ENCODE peak calls at places on chromosomes 4 and X, in five cellular contexts. X is choroid plexus epithelial cell, H is heart left ventricle, A is mammary epithelial cell, S is neural progenitor cell. W is an unnamed sample.

GRCh38 chrX:78979789-78980464 is 34.7 kb downstream of the P2RY10 start:
- DNase-seq in S (no peak), X (peak), A (no peak), H (no peak), W (no peak)

GRCh38 chrX:38959736-38960534 is 158.7 kb downstream of the MID1IP1 start:
- DNase-seq in X (peak), H (no peak), A (no peak), S (no peak), W (no peak)

GRCh38 chr4:83708500-83709175 is 172.7 kb downstream of the GPAT3 start:
- DNase-seq in A (no peak), S (peak), X (no peak), H (no peak), W (no peak)

GRCh38 chrX:40887476-40887875 is 152.1 kb upstream of the MED14 start:
- DNase-seq in A (no peak), H (no peak), X (no peak), S (no peak), W (no peak)

GRCh38 chr4:55880652-55881280 is 27.3 kb downstream of the EXOC1 start:
- DNase-seq in A (no peak), X (no peak), H (no peak), S (no peak), W (peak)

GRCh38 chrX:53403535-53403934 is 18.9 kb downstream of the SMC1A start:
- DNase-seq in A (no peak), X (no peak), S (no peak), H (no peak), W (no peak)

GRCh38 chrX:20459410-20460350 is 193.0 kb upstream of the RPS6KA3 start:
- DNase-seq in A (no peak), X (no peak), S (no peak), H (no peak), W (no peak)

GRCh38 chr4:67288964-67289363 is 256.3 kb downstream of the CENPC start:
- DNase-seq in H (no peak), A (no peak), X (peak), S (peak), W (peak)

GRCh38 chr4:147793973-147794690 is 62.2 kb downstream of the ARHGAP10 start:
- DNase-seq in H (no peak), S (no peak), A (no peak), X (peak), W (peak)

GRCh38 chr4:112546476-112546875 is 30.5 kb upstream of the NEUROG2 start:
- DNase-seq in A (no peak), H (no peak), X (no peak), S (peak), W (no peak)

GRCh38 chr4:152235718-152236117 is 300.2 kb downstream of the FBXW7 start:
- DNase-seq in H (no peak), X (no peak), S (no peak), A (no peak), W (no peak)

GRCh38 chr4:124936427-124936826 is 223.9 kb upstream of the ANKRD50 start:
- DNase-seq in S (no peak), A (no peak), H (peak), X (peak), W (no peak)

GRCh38 chr4:175369087-175369486 is 443.0 kb downstream of the GPM6A start:
- DNase-seq in H (no peak), S (no peak), A (peak), X (peak), W (peak)

GRCh38 chrX:42128587-42128986 is 205.2 kb upstream of the CASK start:
- DNase-seq in H (no peak), S (no peak), A (no peak), X (no peak), W (no peak)

GRCh38 chr4:139734201-139734874 is 68.7 kb downstream of the MGST2 start:
- DNase-seq in A (peak), S (peak), H (no peak), X (peak), W (peak)

GRCh38 chrX:154458954-154459829 is 1.1 kb downstream of the PLXNA3 start:
- DNase-seq in A (no peak), H (peak), X (no peak), S (peak), W (peak)

GRCh38 chr4:142095886-142096605 is 459.7 kb downstream of the IL15 start:
- DNase-seq in H (no peak), A (peak), X (peak), S (no peak), W (peak)

GRCh38 chr4:8379281-8379680 is 61.2 kb downstream of the ACOX3 start:
- DNase-seq in S (no peak), H (no peak), X (no peak), A (no peak), W (no peak)

GRCh38 chrX:65932173-65933084 is 107.5 kb downstream of the VSIG4 start:
- DNase-seq in H (peak), A (peak), S (peak), X (no peak), W (peak)

GRCh38 chr4:173057442-173057841 is 111.2 kb upstream of the GALNT7 start:
- DNase-seq in A (no peak), S (no peak), X (no peak), H (no peak), W (peak)

GRCh38 chrX:27583976-27584375 is 6.2 kb upstream of the DCAF8L2 start:
- DNase-seq in S (no peak), X (peak), H (no peak), A (peak), W (peak)

DNA sequence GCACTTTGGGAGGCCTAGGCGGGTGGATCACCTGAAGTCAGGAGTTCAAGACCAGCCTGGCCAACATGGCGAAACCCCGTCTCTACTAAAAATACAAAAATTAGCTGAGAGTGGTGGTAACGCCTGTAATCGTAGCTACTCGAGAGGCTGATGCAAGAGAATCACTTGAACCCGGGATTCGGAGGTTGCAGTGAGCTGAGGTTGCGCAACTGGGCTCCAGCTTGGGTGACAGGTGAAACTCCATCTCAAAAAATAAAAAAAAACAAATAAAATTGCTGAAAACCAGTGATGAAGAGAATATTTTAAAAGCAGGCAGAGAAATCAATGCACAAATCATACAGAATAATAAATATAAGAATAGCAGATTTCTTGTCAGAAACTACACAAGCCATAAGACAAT is 129.3 kb downstream of the SLIT2 start:
- DNase-seq in X (no peak), A (no peak), S (no peak), H (no peak), W (no peak)
- H3K4me3 ChIP-seq in X (no peak), A (no peak), S (no peak), H (no peak), W (no peak)

GRCh38 chr4:61200195-61200990 is at the start of gene ADGRL3:
- DNase-seq in A (peak), S (peak), H (peak), X (peak), W (peak)
- H3K4me3 ChIP-seq in A (peak), S (peak), H (peak), X (peak), W (peak)

GRCh38 chr4:2363951-2364653 is 54.3 kb downstream of the ZFYVE28 start:
- DNase-seq in X (no peak), A (no peak), S (no peak), H (no peak), W (no peak)
- H3K4me3 ChIP-seq in X (peak), A (peak), S (no peak), H (peak), W (peak)

GRCh38 chr4:39820186-39820585 is 122.2 kb downstream of the UBE2K start:
- DNase-seq in S (peak), A (no peak), H (no peak), X (no peak), W (no peak)

GRCh38 chr4:39825741-39826231 is 127.8 kb downstream of the UBE2K start:
- DNase-seq in H (no peak), S (no peak), A (no peak), X (peak), W (peak)

GRCh38 chr4:39823193-39823592 is 125.3 kb downstream of the UBE2K start:
- DNase-seq in H (no peak), A (no peak), S (no peak), X (peak), W (no peak)

GRCh38 chr4:39821951-39822350 is 124.0 kb downstream of the UBE2K start:
- DNase-seq in X (no peak), A (no peak), S (no peak), H (no peak), W (no peak)

DNA sequence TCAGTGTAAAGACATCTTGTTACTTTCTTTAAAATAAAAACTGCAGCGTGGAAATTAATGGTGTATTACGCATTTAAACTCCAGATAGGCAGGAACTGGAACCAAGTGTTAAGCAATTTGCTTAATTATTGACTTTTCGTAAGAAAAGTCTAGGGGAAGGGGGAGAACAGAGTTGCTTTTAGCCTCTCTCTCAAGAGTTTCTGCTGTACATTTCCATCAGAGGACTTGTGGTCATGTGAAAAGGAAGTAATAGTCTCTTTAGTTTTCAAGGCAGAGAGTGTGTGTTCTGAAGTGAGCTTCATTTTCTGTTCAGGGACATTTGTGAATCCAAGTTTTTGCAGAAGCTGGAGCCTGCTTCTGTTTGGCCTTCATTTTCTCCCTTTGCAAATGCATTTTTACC is 127.2 kb downstream of the UBE2K start:
- DNase-seq in A (no peak), S (no peak), H (no peak), X (no peak), W (no peak)
- H3K4me3 ChIP-seq in A (no peak), S (no peak), H (no peak), X (no peak), W (no peak)

W was measured in epithelial cell of esophagus.